ENCODE peak calls at places on chromosome 7, in six cellular contexts. W, S, X, I, K and J are unnamed samples.

GRCh38 chr7:100567751-100568175 is 5.9 kb downstream of the SAP25 start:
- DNase-seq in S (no peak), K (no peak), X (no peak), W (no peak), I (peak; percentile 25), J (no peak)

GRCh38 chr7:142811154-142811737 is 40.5 kb downstream of the PRSS2 start:
- DNase-seq in K (peak; percentile 48), I (peak; percentile 16), S (no peak), X (no peak), W (no peak), J (no peak)

GRCh38 chr7:13770305-13770704 is 219.2 kb downstream of the ETV1 start:
- DNase-seq in K (no peak), X (no peak), S (no peak), W (no peak), I (no peak), J (no peak)

GRCh38 chr7:6166443-6166871 is 106.0 kb downstream of the CYTH3 start:
- DNase-seq in W (no peak), X (no peak), K (no peak), S (no peak), I (no peak), J (no peak)

GRCh38 chr7:68185641-68186040 is 1189.0 kb downstream of the TYW1 start:
- DNase-seq in K (no peak), W (no peak), I (peak; percentile 81), S (no peak), X (no peak), J (no peak)

GRCh38 chr7:44936322-44936721 is 42.5 kb downstream of the MYO1G start:
- DNase-seq in W (no peak), K (no peak), X (no peak), S (no peak), I (no peak), J (no peak)

GRCh38 chr7:103988468-103989199 is 824 bp downstream of the RELN start:
- DNase-seq in I (no peak), K (peak; percentile 3), W (no peak), S (no peak), X (no peak), J (no peak)

GRCh38 chr7:35753761-35754603 is 46.9 kb upstream of the SEPTIN7 start:
- DNase-seq in K (no peak), S (peak; percentile 56), X (no peak), I (no peak), W (peak; percentile 55), J (peak; percentile 49)

GRCh38 chr7:107063245-107064120 is 19.0 kb downstream of the PRKAR2B start:
- DNase-seq in X (no peak), K (no peak), W (no peak), S (no peak), I (no peak), J (no peak)

GRCh38 chr7:93461350-93461749 is 113.2 kb downstream of the CALCR start:
- DNase-seq in W (no peak), S (no peak), I (no peak), K (peak; percentile 10), X (no peak), J (no peak)

GRCh38 chr7:20508109-20508508 is 107.4 kb upstream of the ABCB5 start:
- DNase-seq in S (no peak), W (no peak), X (no peak), K (peak; percentile 19), I (no peak), J (no peak)

GRCh38 chr7:88300401-88300800 is 6.3 kb downstream of the STEAP4 start:
- DNase-seq in I (no peak), X (no peak), K (no peak), W (no peak), S (no peak), J (no peak)

GRCh38 chr7:157693521-157694388 is 357.0 kb downstream of the DNAJB6 start:
- DNase-seq in S (peak; percentile 20), X (no peak), I (no peak), K (no peak), W (no peak), J (no peak)

GRCh38 chr7:142795339-142795863 is 24.6 kb downstream of the PRSS2 start:
- DNase-seq in W (no peak), S (no peak), K (peak; percentile 5), X (peak; percentile 61), I (no peak), J (no peak)

GRCh38 chr7:80216996-80217842 is 82.6 kb downstream of the GNAI1 start:
- DNase-seq in S (no peak), W (no peak), K (no peak), X (no peak), I (no peak), J (no peak)

GRCh38 chr7:148084138-148084537 is 506.4 kb upstream of the C7orf33 start:
- DNase-seq in S (no peak), K (peak; percentile 54), I (peak; percentile 43), X (peak; percentile 6), W (peak; percentile 34), J (peak; percentile 14)

GRCh38 chr7:4665661-4666060 is 16.4 kb upstream of the FOXK1 start:
- DNase-seq in K (peak; percentile 23), X (no peak), S (no peak), I (no peak), W (no peak), J (no peak)

GRCh38 chr7:20030417-20030816 is 186.8 kb downstream of the MACC1 start:
- DNase-seq in I (no peak), X (no peak), S (no peak), K (no peak), W (no peak), J (no peak)